ENCODE peak calls at places on chromosomes 2 and 18, in five cellular contexts. K, P, C, S and G are unnamed samples.

GRCh38 chr2:74264281-74264680 is 65.9 kb downstream of the MTHFD2 start:
- DNase-seq in P (no peak), K (no peak), S (no peak), C (no peak), G (no peak)

GRCh38 chr2:232419245-232420072 is 12.8 kb downstream of the ALPG start:
- DNase-seq in K (peak; percentile 46), C (no peak), P (no peak), S (no peak), G (no peak)

GRCh38 chr2:180555391-180555965 is 424.9 kb upstream of the UBE2E3 start:
- DNase-seq in S (no peak), K (no peak), C (no peak), P (no peak), G (no peak)

GRCh38 chr2:167964650-167965404 is 282.6 kb downstream of the STK39 start:
- DNase-seq in S (no peak), K (no peak), C (no peak), P (no peak), G (no peak)

GRCh38 chr2:10004401-10004800 is 38.9 kb upstream of the KLF11 start:
- DNase-seq in S (no peak), K (no peak), C (no peak), P (no peak), G (peak; percentile 68)

GRCh38 chr18:56068030-56068671 is 480.2 kb upstream of the TCF4 start:
- DNase-seq in S (peak; percentile 55), C (no peak), K (no peak), P (no peak), G (no peak)

GRCh38 chr2:217922101-217923006 is 80.4 kb downstream of the TNS1 start:
- DNase-seq in K (peak; percentile 92), S (no peak), P (no peak), C (no peak), G (no peak)

GRCh38 chr18:65035701-65036100 is 715.1 kb upstream of the CDH7 start:
- DNase-seq in S (no peak), C (no peak), K (no peak), P (no peak), G (no peak)

GRCh38 chr18:59528866-59529265 is 168.4 kb downstream of the CCBE1 start:
- DNase-seq in K (no peak), P (no peak), S (no peak), C (no peak), G (no peak)

GRCh38 chr2:12340164-12340563 is 376.6 kb upstream of the TRIB2 start:
- DNase-seq in C (peak; percentile 16), S (peak; percentile 46), P (no peak), K (no peak), G (no peak)

GRCh38 chr2:222594679-222595078 is 61.2 kb downstream of the FARSB start:
- DNase-seq in P (no peak), S (peak; percentile 30), C (peak; percentile 30), K (no peak), G (no peak)

GRCh38 chr18:8800876-8801262 is 95.5 kb downstream of the MTCL1 start:
- DNase-seq in S (no peak), K (no peak), C (no peak), P (no peak), G (no peak)

GRCh38 chr18:62717850-62718229 is 2.5 kb downstream of the PHLPP1 start:
- DNase-seq in C (no peak), P (no peak), K (no peak), S (no peak), G (no peak)

GRCh38 chr2:161981679-161982300 is 92.2 kb downstream of the DPP4 start:
- DNase-seq in P (no peak), K (no peak), S (no peak), C (no peak), G (no peak)

GRCh38 chr2:74399785-74400184 is 19.7 kb upstream of the DCTN1 start:
- DNase-seq in C (no peak), P (no peak), K (no peak), S (no peak), G (no peak)

GRCh38 chr2:12844511-12844910 is 127.8 kb downstream of the TRIB2 start:
- DNase-seq in K (no peak), C (no peak), S (no peak), P (no peak), G (no peak)

GRCh38 chr2:152054593-152054992 is 44.3 kb downstream of the CACNB4 start:
- DNase-seq in C (peak; percentile 57), K (no peak), S (no peak), P (no peak), G (no peak)

GRCh38 chr2:116692988-116693387 is 1121.5 kb upstream of the DDX18 start:
- DNase-seq in S (no peak), K (no peak), C (no peak), P (no peak), G (no peak)

GRCh38 chr2:54456526-54457325 is 599 bp downstream of the SPTBN1 start:
- DNase-seq in K (peak; percentile 73), C (no peak), S (no peak), P (no peak), G (no peak)

GRCh38 chr2:27086722-27087446 is at the start of gene KHK:
- DNase-seq in S (no peak), P (peak; percentile 61), K (peak; percentile 88), C (no peak), G (peak; percentile 89)

GRCh38 chr2:71842744-71843143 is 304.9 kb downstream of the CYP26B1 start:
- DNase-seq in P (no peak), K (no peak), S (no peak), C (no peak), G (no peak)

GRCh38 chr18:35458677-35459441 is 38.9 kb downstream of the INO80C start:
- DNase-seq in C (peak; percentile 14), P (peak; percentile 55), S (peak; percentile 8), K (peak; percentile 74), G (no peak)

GRCh38 chr2:20615466-20616241 is 35.2 kb downstream of the HS1BP3 start:
- DNase-seq in P (peak; percentile 25), C (no peak), S (no peak), K (peak; percentile 86), G (peak; percentile 86)

GRCh38 chr18:74351354-74351753 is 35.7 kb downstream of the C18orf63 start:
- DNase-seq in P (no peak), C (peak; percentile 9), K (no peak), S (peak; percentile 3), G (no peak)

DNA sequence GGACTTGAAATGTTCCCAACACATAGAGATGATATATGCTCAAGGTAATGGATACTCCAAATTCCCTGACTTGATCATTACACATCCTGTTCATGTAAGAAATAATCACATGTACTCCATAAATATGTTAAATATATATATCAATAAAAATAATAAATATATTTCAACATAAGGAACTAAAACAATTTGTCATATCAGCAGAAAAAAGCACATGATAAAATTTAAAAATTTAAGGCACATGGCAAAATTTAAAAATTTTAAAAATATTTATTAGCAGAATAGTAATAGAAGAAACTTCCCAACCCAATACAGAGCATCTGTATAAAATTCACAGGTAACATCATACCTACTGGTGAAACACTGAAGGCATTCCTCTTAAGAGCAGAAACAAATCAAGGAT is 109.6 kb upstream of the KYNU start:
- DNase-seq in C (no peak), K (no peak), P (no peak), S (no peak), G (no peak)
- TF ChIP-seq CTCF in C (no peak), K (no peak), P (no peak), S (no peak), G (no peak)

DNA sequence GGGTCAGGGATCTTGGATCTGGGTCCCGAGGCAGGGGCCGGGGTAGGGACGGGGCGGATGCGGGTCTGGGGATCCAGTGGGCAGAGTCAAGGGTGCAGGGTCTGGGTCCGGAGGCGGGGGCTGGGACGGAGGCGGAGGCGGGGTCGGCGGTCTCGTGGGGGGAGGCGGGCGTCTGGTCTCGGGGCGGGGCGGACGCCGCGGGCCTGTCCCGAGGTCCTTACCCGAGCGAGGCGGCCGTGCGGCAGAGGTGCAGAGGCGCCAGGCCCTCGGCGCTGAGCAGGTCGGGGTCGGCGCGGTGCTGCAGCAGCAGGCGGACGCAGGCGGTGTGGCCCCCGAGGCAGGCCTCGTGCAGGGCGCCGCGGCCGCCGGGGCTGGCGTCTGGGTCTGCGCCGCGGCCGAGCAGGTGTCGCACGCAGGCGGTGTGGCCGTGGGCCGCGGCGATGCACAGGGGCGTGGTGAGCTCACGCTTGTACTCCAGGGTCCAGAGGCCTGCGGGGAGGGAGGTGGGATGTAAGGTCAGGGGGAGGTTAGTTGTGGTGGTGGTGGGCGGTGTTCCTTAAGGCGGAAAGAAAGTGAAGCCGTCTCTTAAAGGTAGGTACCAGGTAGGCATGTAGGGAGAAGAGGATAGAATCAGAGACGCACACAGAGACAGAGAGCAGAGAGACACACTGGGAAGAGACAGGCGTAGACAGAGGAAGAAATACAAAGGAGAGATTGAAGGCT is 26.6 kb downstream of the ASB18 start:
- DNase-seq in K (no peak), C (no peak), P (no peak), S (no peak), G (no peak)
- H3K4me3 ChIP-seq in K (peak overlapping the region; percentile 17), C (no peak overlapping the region), P (no peak overlapping the region), S (no peak overlapping the region), G (no peak overlapping the region)

GRCh38 chr2:3113769-3114168 is 263.8 kb downstream of the EIPR1 start:
- DNase-seq in K (no peak), P (no peak), S (no peak), C (no peak), G (no peak)

GRCh38 chr2:3114406-3115185 is 263.0 kb downstream of the EIPR1 start:
- DNase-seq in P (no peak), K (peak; percentile 48), S (no peak), C (no peak), G (peak; percentile 70)

GRCh38 chr2:3117650-3118216 is 259.9 kb downstream of the EIPR1 start:
- DNase-seq in S (no peak), K (peak; percentile 50), P (no peak), C (no peak), G (peak; percentile 49)

GRCh38 chr2:3116371-3116770 is 261.2 kb downstream of the EIPR1 start:
- DNase-seq in P (no peak), K (no peak), C (no peak), S (no peak), G (peak; percentile 73)

DNA sequence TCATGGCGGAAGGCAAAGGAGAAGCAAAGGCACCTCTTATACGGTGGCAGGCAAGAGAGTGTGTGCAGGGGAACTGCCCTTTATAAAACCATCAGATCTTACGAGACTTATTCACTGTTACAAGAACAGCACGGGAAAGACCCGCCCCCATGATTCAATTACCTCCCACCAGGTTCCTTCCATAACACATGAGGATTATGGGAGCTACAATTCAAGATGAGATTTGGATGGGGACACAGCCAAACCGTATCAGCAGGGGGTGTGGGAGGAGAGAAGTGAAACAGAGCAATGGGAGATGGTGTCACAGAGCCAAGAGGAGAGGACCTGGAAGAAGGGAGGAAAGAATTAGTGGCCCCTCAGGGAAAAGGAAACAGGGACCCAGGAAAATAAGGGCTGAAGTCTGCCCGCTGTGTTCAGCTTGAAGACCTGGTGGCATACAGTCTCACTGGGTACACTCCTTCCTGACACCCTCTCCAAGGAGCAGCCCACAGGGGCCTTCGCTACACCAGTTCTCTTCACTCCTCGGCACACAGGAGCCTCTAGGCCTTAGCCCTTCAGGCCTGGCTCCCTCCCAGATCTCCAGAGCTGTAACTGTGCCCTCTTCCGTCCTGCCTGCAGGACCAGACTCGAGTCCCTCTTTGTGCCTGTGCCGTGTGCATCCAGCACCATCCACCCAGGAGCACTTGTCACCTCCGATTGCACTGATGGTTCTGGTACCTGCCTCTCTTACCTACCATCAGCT is 262.1 kb downstream of the EIPR1 start:
- DNase-seq in K (no peak), S (no peak), C (no peak), P (no peak), G (peak; percentile 23)
- TF ChIP-seq CTCF in K (no peak), S (no peak), C (no peak), P (no peak), G (no peak)

DNA sequence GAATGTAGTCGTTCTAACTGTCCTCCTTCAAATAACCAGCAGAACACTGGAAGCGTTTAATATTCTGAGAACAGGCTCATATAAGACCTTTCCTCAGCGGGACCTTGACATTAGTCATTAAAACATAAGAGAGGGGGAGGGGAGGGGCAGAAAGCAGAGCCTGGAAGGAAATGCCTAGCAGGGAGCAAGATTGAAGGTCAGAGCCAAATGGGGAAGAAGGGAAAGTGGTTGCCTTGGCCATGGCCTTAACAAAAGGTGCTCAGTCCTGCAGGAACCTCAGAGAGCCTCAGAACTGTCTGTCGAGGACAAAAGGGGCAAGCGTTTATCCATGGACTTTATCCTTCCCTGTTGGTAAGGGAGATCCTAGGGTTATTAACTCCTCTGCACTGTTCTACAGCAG is 851 bp upstream of the PLA2R1 start:
- DNase-seq in S (no peak), K (no peak), C (no peak), P (no peak), G (no peak)
- H3K4me3 ChIP-seq in S (no peak overlapping the region), K (peak overlapping the region; percentile 90), C (no peak overlapping the region), P (no peak overlapping the region), G (no peak overlapping the region)